ENCODE peak calls at places on chromosomes 6 and 20, in six cellular contexts. M, C, Z, D, U and B are unnamed samples.

GRCh38 chr6:153096792-153097191 is 34.3 kb downstream of the RGS17 start:
- DNase-seq in Z (no peak), M (no peak), C (no peak), D (no peak), U (no peak), B (no peak)

GRCh38 chr20:13995086-13995665 is at the start of gene MACROD2:
- DNase-seq in C (peak; percentile 98), U (peak; percentile 98), Z (peak; percentile 100), D (peak; percentile 94), M (peak; percentile 86), B (peak; percentile 99)

GRCh38 chr20:20627471-20627870 is 85.0 kb downstream of the RALGAPA2 start:
- DNase-seq in D (no peak), C (no peak), Z (no peak), U (no peak), M (no peak), B (no peak)

GRCh38 chr6:134875367-134875766 is 74.5 kb downstream of the ALDH8A1 start:
- DNase-seq in C (no peak), U (no peak), D (no peak), Z (no peak), M (no peak), B (no peak)

GRCh38 chr20:4366076-4366475 is 350.7 kb upstream of the RNF24 start:
- DNase-seq in Z (no peak), U (no peak), C (no peak), D (no peak), M (no peak), B (no peak)

GRCh38 chr6:158991017-158991723 is 8.8 kb downstream of the RSPH3 start:
- DNase-seq in U (peak; percentile 36), Z (no peak), D (no peak), C (no peak), M (no peak), B (no peak)

GRCh38 chr20:16539280-16539679 is 34.0 kb downstream of the KIF16B start:
- DNase-seq in C (no peak), D (no peak), U (no peak), M (peak; percentile 26), Z (no peak), B (no peak)

GRCh38 chr6:168490757-168491156 is 49.8 kb downstream of the SMOC2 start:
- DNase-seq in Z (no peak), D (no peak), C (no peak), M (no peak), U (no peak), B (no peak)

GRCh38 chr6:40393641-40394040 is 193.5 kb downstream of the LRFN2 start:
- DNase-seq in Z (peak; percentile 36), D (no peak), U (no peak), M (no peak), C (no peak), B (no peak)

GRCh38 chr20:59147197-59147596 is 16.4 kb upstream of the ZNF831 start:
- DNase-seq in D (no peak), U (no peak), M (no peak), C (no peak), Z (no peak), B (no peak)

DNA sequence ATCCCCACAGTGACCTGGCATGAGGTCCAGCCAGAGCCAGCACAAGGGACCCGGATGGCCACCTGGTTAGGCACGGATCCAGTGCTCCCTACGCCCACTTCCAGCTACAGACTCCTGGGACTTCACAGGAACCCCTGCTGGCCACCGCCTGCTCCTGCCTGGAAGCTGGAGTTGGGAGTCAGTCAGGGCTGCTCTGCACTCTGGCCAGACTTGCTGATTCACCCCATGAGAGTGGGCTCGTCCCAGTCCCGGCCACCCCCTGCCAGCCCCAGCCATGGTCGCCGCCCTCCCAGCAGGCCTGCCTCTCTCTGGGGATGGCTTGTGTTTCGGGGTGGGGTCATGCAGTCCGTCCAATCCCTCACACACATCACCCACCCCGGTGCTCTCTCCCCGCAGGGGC is 125.8 kb downstream of the DLL1 start:
- DNase-seq in Z (no peak), C (no peak), D (no peak), U (no peak), M (no peak), B (peak; percentile 23)
- TF ChIP-seq CTCF in Z (no peak), C (no peak), D (no peak), U (no peak), M (no peak), B (no peak)

GRCh38 chr6:67009818-67010217 is 1302.8 kb upstream of the EYS start:
- DNase-seq in M (no peak), Z (no peak), U (peak; percentile 19), D (no peak), C (peak; percentile 39), B (no peak)
- TF ChIP-seq CTCF in M (peak; percentile 45), Z (no peak), U (no peak), D (no peak), C (peak; percentile 53), B (peak; percentile 57)

GRCh38 chr6:53680489-53680888 is 14.9 kb upstream of the KLHL31 start:
- DNase-seq in Z (no peak), C (no peak), U (no peak), M (no peak), D (no peak), B (no peak)

GRCh38 chr6:53682654-53683053 is 17.1 kb upstream of the KLHL31 start:
- DNase-seq in C (no peak), U (no peak), Z (no peak), D (no peak), M (no peak), B (no peak)

GRCh38 chr6:53679446-53679933 is 13.9 kb upstream of the KLHL31 start:
- DNase-seq in C (no peak), D (no peak), M (peak; percentile 18), U (peak; percentile 15), Z (peak; percentile 51), B (no peak)
- TF ChIP-seq CTCF in C (peak; percentile 20), D (no peak), M (peak; percentile 53), U (no peak), Z (no peak), B (peak; percentile 60)

GRCh38 chr6:33858053-33858475 is 54.3 kb upstream of the MLN start:
- DNase-seq in Z (no peak), U (no peak), C (no peak), M (no peak), D (no peak), B (no peak)
- TF ChIP-seq CTCF in Z (no peak), U (no peak), C (no peak), M (no peak), D (no peak), B (no peak)